ENCODE peak calls at places on chromosomes 1 and 21, in nine cellular contexts. One of them, this sample, is unnamed. For H3K4me1, the result is how much of the 10 kb centered on the place peaks cover.

GRCh38 chr21:25636727-25637126 is 2.3 kb upstream of the JAM2 start:
- DNase-seq in HCT116: no peak
- DNase-seq in mesendoderm: no peak
- DNase-seq in psoas muscle: no peak
- DNase-seq in tibial nerve: no peak
- DNase-seq in fibroblast of lung: no peak
- DNase-seq in CD8-positive, alpha-beta memory T cell: no peak
- DNase-seq in neural progenitor cell: no peak
- DNase-seq in OCI-LY7: no peak
- DNase-seq in this sample: no peak

GRCh38 chr1:218433744-218434143 is 88.6 kb downstream of the TGFB2 start:
- DNase-seq in HCT116: no peak
- DNase-seq in mesendoderm: no peak
- DNase-seq in psoas muscle: no peak
- DNase-seq in tibial nerve: no peak
- DNase-seq in fibroblast of lung: peak
- DNase-seq in CD8-positive, alpha-beta memory T cell: no peak
- DNase-seq in neural progenitor cell: no peak
- DNase-seq in OCI-LY7: no peak
- DNase-seq in this sample: no peak

GRCh38 chr1:181112071-181112929 is 23.8 kb downstream of the IER5 start:
- DNase-seq in HCT116: peak
- DNase-seq in mesendoderm: peak
- DNase-seq in psoas muscle: peak
- DNase-seq in tibial nerve: peak
- DNase-seq in fibroblast of lung: peak
- DNase-seq in CD8-positive, alpha-beta memory T cell: no peak
- DNase-seq in neural progenitor cell: no peak
- DNase-seq in OCI-LY7: no peak
- DNase-seq in this sample: peak

GRCh38 chr1:207826557-207827487 is 75.0 kb downstream of the CD46 start:
- DNase-seq in HCT116: no peak
- DNase-seq in mesendoderm: no peak
- DNase-seq in psoas muscle: peak
- DNase-seq in tibial nerve: no peak
- DNase-seq in fibroblast of lung: peak
- DNase-seq in CD8-positive, alpha-beta memory T cell: no peak
- DNase-seq in neural progenitor cell: no peak
- DNase-seq in OCI-LY7: peak
- DNase-seq in this sample: peak

GRCh38 chr1:194295690-194296089 is 1109.3 kb upstream of the B3GALT2 start:
- DNase-seq in HCT116: peak
- DNase-seq in mesendoderm: peak
- DNase-seq in psoas muscle: no peak
- DNase-seq in tibial nerve: no peak
- DNase-seq in fibroblast of lung: peak
- DNase-seq in CD8-positive, alpha-beta memory T cell: peak
- DNase-seq in neural progenitor cell: peak
- DNase-seq in OCI-LY7: peak
- DNase-seq in this sample: no peak

GRCh38 chr1:20361805-20362381 is 71.2 kb downstream of the VWA5B1 start:
- DNase-seq in HCT116: peak
- DNase-seq in mesendoderm: peak
- DNase-seq in psoas muscle: peak
- DNase-seq in tibial nerve: no peak
- DNase-seq in fibroblast of lung: peak
- DNase-seq in CD8-positive, alpha-beta memory T cell: no peak
- DNase-seq in neural progenitor cell: peak
- DNase-seq in OCI-LY7: peak
- DNase-seq in this sample: no peak

GRCh38 chr1:24526940-24527542 is 24.4 kb downstream of the RCAN3 start:
- DNase-seq in HCT116: peak
- DNase-seq in mesendoderm: no peak
- DNase-seq in psoas muscle: no peak
- DNase-seq in tibial nerve: no peak
- DNase-seq in fibroblast of lung: peak
- DNase-seq in CD8-positive, alpha-beta memory T cell: peak
- DNase-seq in neural progenitor cell: peak
- DNase-seq in OCI-LY7: peak
- DNase-seq in this sample: no peak

GRCh38 chr1:176183618-176184017 is 23.5 kb downstream of the COP1 start:
- DNase-seq in HCT116: no peak
- DNase-seq in mesendoderm: no peak
- DNase-seq in psoas muscle: no peak
- DNase-seq in tibial nerve: no peak
- DNase-seq in fibroblast of lung: peak
- DNase-seq in CD8-positive, alpha-beta memory T cell: no peak
- DNase-seq in neural progenitor cell: no peak
- DNase-seq in OCI-LY7: no peak
- DNase-seq in this sample: no peak

GRCh38 chr1:160220301-160220700 is 15.1 kb downstream of the PEA15 start:
- DNase-seq in HCT116: no peak
- DNase-seq in mesendoderm: no peak
- DNase-seq in psoas muscle: no peak
- DNase-seq in tibial nerve: no peak
- DNase-seq in fibroblast of lung: no peak
- DNase-seq in CD8-positive, alpha-beta memory T cell: no peak
- DNase-seq in neural progenitor cell: peak
- DNase-seq in OCI-LY7: no peak
- DNase-seq in this sample: no peak

GRCh38 chr21:14613496-14613895 is 67.4 kb upstream of the SAMSN1 start:
- DNase-seq in HCT116: no peak
- DNase-seq in mesendoderm: no peak
- DNase-seq in psoas muscle: no peak
- DNase-seq in tibial nerve: no peak
- DNase-seq in fibroblast of lung: no peak
- DNase-seq in CD8-positive, alpha-beta memory T cell: no peak
- DNase-seq in neural progenitor cell: no peak
- DNase-seq in OCI-LY7: no peak
- DNase-seq in this sample: no peak

GRCh38 chr1:117815105-117815812 is 114.2 kb downstream of the GDAP2 start:
- DNase-seq in HCT116: no peak
- DNase-seq in mesendoderm: no peak
- DNase-seq in psoas muscle: no peak
- DNase-seq in tibial nerve: no peak
- DNase-seq in fibroblast of lung: peak
- DNase-seq in CD8-positive, alpha-beta memory T cell: no peak
- DNase-seq in neural progenitor cell: no peak
- DNase-seq in OCI-LY7: no peak
- DNase-seq in this sample: no peak

GRCh38 chr1:46675549-46676314 is 4.1 kb downstream of the TEX38 start:
- DNase-seq in HCT116: no peak
- DNase-seq in mesendoderm: peak
- DNase-seq in psoas muscle: no peak
- DNase-seq in tibial nerve: no peak
- DNase-seq in fibroblast of lung: no peak
- DNase-seq in CD8-positive, alpha-beta memory T cell: peak
- DNase-seq in neural progenitor cell: no peak
- DNase-seq in OCI-LY7: no peak
- DNase-seq in this sample: no peak

GRCh38 chr1:46204406-46204742 is 1.2 kb downstream of the LURAP1 start:
- DNase-seq in HCT116: no peak
- DNase-seq in mesendoderm: no peak
- DNase-seq in psoas muscle: peak
- DNase-seq in tibial nerve: no peak
- DNase-seq in fibroblast of lung: no peak
- DNase-seq in CD8-positive, alpha-beta memory T cell: no peak
- DNase-seq in neural progenitor cell: no peak
- DNase-seq in OCI-LY7: no peak
- DNase-seq in this sample: no peak

GRCh38 chr1:227766015-227766634 is 30.9 kb downstream of the SNAP47 start:
- DNase-seq in HCT116: no peak
- DNase-seq in mesendoderm: no peak
- DNase-seq in psoas muscle: no peak
- DNase-seq in tibial nerve: no peak
- DNase-seq in fibroblast of lung: no peak
- DNase-seq in CD8-positive, alpha-beta memory T cell: peak
- DNase-seq in neural progenitor cell: no peak
- DNase-seq in OCI-LY7: no peak
- DNase-seq in this sample: no peak

GRCh38 chr1:162873671-162874666 is 13.0 kb upstream of the CCDC190 start:
- DNase-seq in HCT116: no peak
- DNase-seq in mesendoderm: no peak
- DNase-seq in psoas muscle: no peak
- DNase-seq in tibial nerve: no peak
- DNase-seq in fibroblast of lung: peak
- DNase-seq in CD8-positive, alpha-beta memory T cell: no peak
- DNase-seq in neural progenitor cell: no peak
- DNase-seq in OCI-LY7: no peak
- DNase-seq in this sample: no peak

GRCh38 chr1:212225416-212225815 is 59.8 kb upstream of the PPP2R5A start:
- DNase-seq in HCT116: no peak
- DNase-seq in mesendoderm: no peak
- DNase-seq in psoas muscle: no peak
- DNase-seq in tibial nerve: no peak
- DNase-seq in fibroblast of lung: peak
- DNase-seq in CD8-positive, alpha-beta memory T cell: peak
- DNase-seq in neural progenitor cell: no peak
- DNase-seq in OCI-LY7: no peak
- DNase-seq in this sample: no peak

GRCh38 chr1:243719476-243719875 is 130.6 kb downstream of the AKT3 start:
- DNase-seq in HCT116: no peak
- DNase-seq in mesendoderm: no peak
- DNase-seq in psoas muscle: no peak
- DNase-seq in tibial nerve: no peak
- DNase-seq in fibroblast of lung: no peak
- DNase-seq in CD8-positive, alpha-beta memory T cell: no peak
- DNase-seq in neural progenitor cell: no peak
- DNase-seq in OCI-LY7: no peak
- DNase-seq in this sample: no peak

DNA sequence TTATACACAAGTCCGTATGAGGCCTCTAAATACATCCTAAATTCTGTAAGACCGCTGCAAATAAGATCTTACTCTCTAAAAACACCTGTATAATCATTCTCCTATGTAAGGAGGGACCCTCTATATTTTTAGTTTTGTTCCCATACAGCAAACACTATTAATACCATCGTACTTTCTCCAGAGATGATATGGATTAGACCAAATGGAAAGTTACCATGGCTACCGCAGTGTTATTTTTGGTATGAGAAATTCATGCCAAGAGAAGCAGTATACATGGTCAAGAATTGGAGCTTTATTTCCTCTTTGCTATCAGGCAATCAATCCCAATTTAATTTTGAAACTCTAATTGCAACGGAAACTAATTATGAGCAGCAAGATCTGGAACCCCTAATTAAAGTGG is 70.0 kb downstream of the BCAR3 start:
- DNase-seq in HCT116: no peak
- DNase-seq in mesendoderm: no peak
- DNase-seq in psoas muscle: no peak
- DNase-seq in tibial nerve: no peak
- DNase-seq in fibroblast of lung: no peak
- DNase-seq in CD8-positive, alpha-beta memory T cell: no peak
- DNase-seq in neural progenitor cell: no peak
- DNase-seq in OCI-LY7: no peak
- DNase-seq in this sample: no peak
- H3K4me1 ChIP-seq in HCT116: half or more
- H3K4me1 ChIP-seq in mesendoderm: under half
- H3K4me1 ChIP-seq in psoas muscle: half or more
- H3K4me1 ChIP-seq in tibial nerve: under half
- H3K4me1 ChIP-seq in fibroblast of lung: under half
- H3K4me1 ChIP-seq in CD8-positive, alpha-beta memory T cell: under half
- H3K4me1 ChIP-seq in neural progenitor cell: under half
- H3K4me1 ChIP-seq in OCI-LY7: under half
- H3K4me1 ChIP-seq in this sample: under half

GRCh38 chr1:16144325-16145029 is 11.4 kb downstream of the EPHA2 start:
- DNase-seq in HCT116: no peak
- DNase-seq in mesendoderm: no peak
- DNase-seq in psoas muscle: no peak
- DNase-seq in tibial nerve: no peak
- DNase-seq in fibroblast of lung: no peak
- DNase-seq in CD8-positive, alpha-beta memory T cell: no peak
- DNase-seq in neural progenitor cell: no peak
- DNase-seq in OCI-LY7: no peak
- DNase-seq in this sample: no peak
- H3K4me3 ChIP-seq in HCT116: peak
- H3K4me3 ChIP-seq in mesendoderm: no peak
- H3K4me3 ChIP-seq in psoas muscle: peak
- H3K4me3 ChIP-seq in tibial nerve: no peak
- H3K4me3 ChIP-seq in fibroblast of lung: no peak
- H3K4me3 ChIP-seq in CD8-positive, alpha-beta memory T cell: no peak
- H3K4me3 ChIP-seq in neural progenitor cell: no peak
- H3K4me3 ChIP-seq in OCI-LY7: no peak
- H3K4me3 ChIP-seq in this sample: peak

DNA sequence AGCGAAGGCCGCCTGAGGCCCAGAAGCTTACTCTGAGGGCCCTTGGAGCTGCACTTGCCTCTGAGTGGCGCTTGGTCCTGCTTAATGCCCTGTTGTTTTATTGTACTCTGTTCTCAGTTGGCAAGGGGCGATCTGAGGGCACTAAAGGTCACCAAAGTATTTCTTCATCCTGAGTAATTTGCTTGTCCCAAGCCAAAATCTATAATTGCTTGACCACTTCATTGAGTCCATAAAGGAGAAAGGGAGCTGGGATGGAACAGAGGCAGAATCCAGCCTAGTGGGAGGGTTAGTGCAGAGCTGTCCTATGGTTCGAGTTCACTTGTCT is 376 bp upstream of the NUAK2 start:
- DNase-seq in HCT116: no peak
- DNase-seq in mesendoderm: no peak
- DNase-seq in psoas muscle: no peak
- DNase-seq in tibial nerve: no peak
- DNase-seq in fibroblast of lung: no peak
- DNase-seq in CD8-positive, alpha-beta memory T cell: no peak
- DNase-seq in neural progenitor cell: no peak
- DNase-seq in OCI-LY7: no peak
- DNase-seq in this sample: no peak
- H3K4me1 ChIP-seq in HCT116: half or more
- H3K4me1 ChIP-seq in mesendoderm: under half
- H3K4me1 ChIP-seq in psoas muscle: under half
- H3K4me1 ChIP-seq in tibial nerve: under half
- H3K4me1 ChIP-seq in fibroblast of lung: under half
- H3K4me1 ChIP-seq in CD8-positive, alpha-beta memory T cell: under half
- H3K4me1 ChIP-seq in neural progenitor cell: under half
- H3K4me1 ChIP-seq in OCI-LY7: half or more
- H3K4me1 ChIP-seq in this sample: under half

DNA sequence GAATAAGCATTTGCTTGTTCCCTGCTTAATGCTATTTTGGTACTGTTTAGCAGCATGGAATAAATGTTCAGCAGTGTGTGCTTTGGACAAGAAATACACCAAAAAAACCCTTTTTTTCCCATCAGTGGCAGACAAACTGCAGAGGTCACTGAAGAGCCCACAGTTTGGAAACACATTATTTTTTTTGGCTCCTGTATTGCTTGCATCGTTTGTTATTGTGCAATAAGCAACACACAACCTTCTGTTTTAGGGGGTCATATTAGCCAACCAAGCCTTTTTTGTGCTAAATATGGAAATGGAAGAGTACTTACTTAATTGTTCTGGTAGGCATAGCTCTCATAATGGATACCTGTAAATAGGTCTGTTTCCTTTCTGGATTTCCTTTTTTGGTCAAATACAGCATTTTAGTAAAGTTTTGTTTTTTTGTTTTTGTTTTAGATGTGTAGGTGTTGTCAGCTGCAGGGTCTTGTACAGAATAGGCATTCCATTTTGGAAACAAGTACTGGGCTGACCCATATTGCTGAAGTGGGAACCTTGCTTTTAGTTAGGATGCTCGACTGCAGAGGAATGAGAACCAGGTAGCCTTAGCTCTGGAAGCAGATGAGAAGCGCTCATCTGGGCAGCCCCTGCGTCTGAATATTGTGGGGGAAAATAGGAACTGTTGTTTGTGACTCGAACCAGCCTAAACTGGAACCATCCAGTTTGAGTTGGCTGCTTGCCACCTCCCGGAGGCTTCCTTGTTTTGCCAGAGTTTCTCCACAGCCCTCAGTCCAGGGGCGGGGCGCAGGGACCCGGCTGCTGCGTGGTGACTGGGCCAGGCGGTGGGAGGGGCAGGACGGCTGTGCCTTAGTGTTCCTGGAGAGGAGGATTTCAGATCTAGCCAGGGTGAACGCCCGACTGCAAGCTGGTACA is 38.5 kb downstream of the SPEN start:
- DNase-seq in HCT116: peak
- DNase-seq in mesendoderm: peak
- DNase-seq in psoas muscle: peak
- DNase-seq in tibial nerve: peak
- DNase-seq in fibroblast of lung: peak
- DNase-seq in CD8-positive, alpha-beta memory T cell: no peak
- DNase-seq in neural progenitor cell: peak
- DNase-seq in OCI-LY7: peak
- DNase-seq in this sample: peak
- H3K4me3 ChIP-seq in HCT116: peak
- H3K4me3 ChIP-seq in mesendoderm: no peak
- H3K4me3 ChIP-seq in psoas muscle: peak
- H3K4me3 ChIP-seq in tibial nerve: peak
- H3K4me3 ChIP-seq in fibroblast of lung: peak
- H3K4me3 ChIP-seq in CD8-positive, alpha-beta memory T cell: peak
- H3K4me3 ChIP-seq in neural progenitor cell: peak
- H3K4me3 ChIP-seq in OCI-LY7: no peak
- H3K4me3 ChIP-seq in this sample: peak